ENCODE peak calls at places on chromosomes 11 and 22, in seven cellular contexts. One of them, this sample, is unnamed.

GRCh38 chr11:119782021-119782420 is 53.0 kb upstream of the NECTIN1 start:
- DNase-seq in SK-N-SH: no peak
- DNase-seq in HCT116: no peak
- DNase-seq in H1: no peak
- DNase-seq in K562: peak; percentile 24
- DNase-seq in GM12878: no peak
- DNase-seq in HepG2: no peak
- DNase-seq in this sample: no peak

GRCh38 chr22:30015846-30016245 is 64.4 kb upstream of the HORMAD2 start:
- DNase-seq in HepG2: no peak
- DNase-seq in H1: no peak
- DNase-seq in K562: no peak
- DNase-seq in SK-N-SH: no peak
- DNase-seq in HCT116: no peak
- DNase-seq in GM12878: no peak
- DNase-seq in this sample: no peak

GRCh38 chr11:30012346-30012745 is 4.5 kb downstream of the KCNA4 start:
- DNase-seq in K562: no peak
- DNase-seq in SK-N-SH: no peak
- DNase-seq in HepG2: no peak
- DNase-seq in GM12878: no peak
- DNase-seq in HCT116: no peak
- DNase-seq in H1: no peak
- DNase-seq in this sample: no peak

GRCh38 chr11:130512662-130513061 is 64.2 kb downstream of the ADAMTS15 start:
- DNase-seq in GM12878: no peak
- DNase-seq in H1: peak; percentile 28
- DNase-seq in K562: no peak
- DNase-seq in SK-N-SH: no peak
- DNase-seq in HCT116: no peak
- DNase-seq in HepG2: no peak
- DNase-seq in this sample: no peak

GRCh38 chr11:70281114-70281729 is 10.7 kb downstream of the PPFIA1 start:
- DNase-seq in SK-N-SH: no peak
- DNase-seq in HCT116: no peak
- DNase-seq in GM12878: no peak
- DNase-seq in HepG2: no peak
- DNase-seq in H1: no peak
- DNase-seq in K562: no peak
- DNase-seq in this sample: no peak

GRCh38 chr11:13384837-13385417 is 78.1 kb downstream of the BTBD10 start:
- DNase-seq in SK-N-SH: peak; percentile 39
- DNase-seq in H1: peak; percentile 58
- DNase-seq in HCT116: peak; percentile 23
- DNase-seq in GM12878: peak; percentile 3
- DNase-seq in K562: peak; percentile 30
- DNase-seq in HepG2: peak; percentile 25
- DNase-seq in this sample: peak; percentile 15

GRCh38 chr22:31616315-31616980 is 45.6 kb downstream of the PISD start:
- DNase-seq in GM12878: no peak
- DNase-seq in HepG2: peak; percentile 31
- DNase-seq in HCT116: no peak
- DNase-seq in H1: no peak
- DNase-seq in K562: no peak
- DNase-seq in SK-N-SH: no peak
- DNase-seq in this sample: no peak

GRCh38 chr11:36306888-36307287 is 10.8 kb downstream of the PRR5L start:
- DNase-seq in GM12878: no peak
- DNase-seq in H1: no peak
- DNase-seq in HepG2: peak; percentile 36
- DNase-seq in SK-N-SH: peak; percentile 37
- DNase-seq in K562: no peak
- DNase-seq in HCT116: peak; percentile 27
- DNase-seq in this sample: no peak

GRCh38 chr11:73321342-73322110 is 13.4 kb downstream of the ARHGEF17 start:
- DNase-seq in H1: no peak
- DNase-seq in HCT116: no peak
- DNase-seq in HepG2: no peak
- DNase-seq in K562: no peak
- DNase-seq in SK-N-SH: peak; percentile 89
- DNase-seq in GM12878: no peak
- DNase-seq in this sample: no peak

GRCh38 chr11:124429599-124429998 is 4.9 kb upstream of the OR8B4 start:
- DNase-seq in SK-N-SH: no peak
- DNase-seq in H1: no peak
- DNase-seq in GM12878: no peak
- DNase-seq in HCT116: no peak
- DNase-seq in HepG2: no peak
- DNase-seq in K562: no peak
- DNase-seq in this sample: no peak

GRCh38 chr11:79249341-79249993 is 191.4 kb downstream of the TENM4 start:
- DNase-seq in SK-N-SH: no peak
- DNase-seq in HCT116: no peak
- DNase-seq in GM12878: no peak
- DNase-seq in H1: no peak
- DNase-seq in HepG2: no peak
- DNase-seq in K562: no peak
- DNase-seq in this sample: no peak

GRCh38 chr22:48369789-48370507 is 1457.7 kb downstream of the BRD1 start:
- DNase-seq in H1: peak; percentile 66
- DNase-seq in GM12878: no peak
- DNase-seq in HepG2: peak; percentile 85
- DNase-seq in K562: no peak
- DNase-seq in SK-N-SH: no peak
- DNase-seq in HCT116: no peak
- DNase-seq in this sample: no peak

GRCh38 chr11:106990322-106990721 is 28.0 kb downstream of the GUCY1A2 start:
- DNase-seq in H1: no peak
- DNase-seq in SK-N-SH: no peak
- DNase-seq in K562: no peak
- DNase-seq in GM12878: no peak
- DNase-seq in HCT116: no peak
- DNase-seq in HepG2: no peak
- DNase-seq in this sample: no peak

GRCh38 chr11:117786099-117786870 is 10.7 kb downstream of the DSCAML1 start:
- DNase-seq in HCT116: no peak
- DNase-seq in H1: no peak
- DNase-seq in HepG2: no peak
- DNase-seq in K562: no peak
- DNase-seq in SK-N-SH: no peak
- DNase-seq in GM12878: no peak
- DNase-seq in this sample: no peak

GRCh38 chr22:29524440-29525191 is 28.9 kb downstream of the THOC5 start:
- DNase-seq in GM12878: no peak
- DNase-seq in HepG2: peak; percentile 46
- DNase-seq in HCT116: no peak
- DNase-seq in H1: peak; percentile 56
- DNase-seq in K562: peak; percentile 51
- DNase-seq in SK-N-SH: peak; percentile 29
- DNase-seq in this sample: peak; percentile 10

GRCh38 chr22:22932512-22932941 is 44.9 kb downstream of the IGLL5 start:
- DNase-seq in HepG2: no peak
- DNase-seq in K562: peak; percentile 56
- DNase-seq in H1: no peak
- DNase-seq in HCT116: no peak
- DNase-seq in GM12878: no peak
- DNase-seq in SK-N-SH: no peak
- DNase-seq in this sample: no peak

GRCh38 chr22:35476341-35476740 is 64.3 kb upstream of the RASD2 start:
- DNase-seq in K562: no peak
- DNase-seq in GM12878: no peak
- DNase-seq in HepG2: no peak
- DNase-seq in SK-N-SH: no peak
- DNase-seq in H1: no peak
- DNase-seq in HCT116: no peak
- DNase-seq in this sample: no peak

GRCh38 chr11:128018692-128019091 is 568.7 kb downstream of the ETS1 start:
- DNase-seq in GM12878: no peak
- DNase-seq in HepG2: no peak
- DNase-seq in K562: no peak
- DNase-seq in H1: no peak
- DNase-seq in HCT116: no peak
- DNase-seq in SK-N-SH: no peak
- DNase-seq in this sample: no peak

GRCh38 chr11:843086-843704 is 543 bp downstream of the TSPAN4 start:
- DNase-seq in HepG2: no peak
- DNase-seq in K562: no peak
- DNase-seq in HCT116: no peak
- DNase-seq in H1: no peak
- DNase-seq in GM12878: no peak
- DNase-seq in SK-N-SH: peak; percentile 68
- DNase-seq in this sample: no peak

GRCh38 chr11:842370-843002 is at the start of the genes POLR2L and TSPAN4:
- DNase-seq in H1: peak; percentile 95
- DNase-seq in HCT116: peak; percentile 74
- DNase-seq in SK-N-SH: peak; percentile 97
- DNase-seq in GM12878: no peak
- DNase-seq in K562: peak; percentile 93
- DNase-seq in HepG2: peak; percentile 78
- DNase-seq in this sample: no peak

GRCh38 chr11:844693-845644 is 2.3 kb downstream of the TSPAN4 start:
- DNase-seq in H1: peak; percentile 89
- DNase-seq in K562: peak; percentile 71
- DNase-seq in SK-N-SH: peak; percentile 82
- DNase-seq in GM12878: no peak
- DNase-seq in HepG2: peak; percentile 88
- DNase-seq in HCT116: no peak
- DNase-seq in this sample: no peak

GRCh38 chr11:845872-846271 is 3.2 kb downstream of the TSPAN4 start:
- DNase-seq in HCT116: no peak
- DNase-seq in SK-N-SH: no peak
- DNase-seq in GM12878: no peak
- DNase-seq in K562: no peak
- DNase-seq in H1: no peak
- DNase-seq in HepG2: no peak
- DNase-seq in this sample: no peak

DNA sequence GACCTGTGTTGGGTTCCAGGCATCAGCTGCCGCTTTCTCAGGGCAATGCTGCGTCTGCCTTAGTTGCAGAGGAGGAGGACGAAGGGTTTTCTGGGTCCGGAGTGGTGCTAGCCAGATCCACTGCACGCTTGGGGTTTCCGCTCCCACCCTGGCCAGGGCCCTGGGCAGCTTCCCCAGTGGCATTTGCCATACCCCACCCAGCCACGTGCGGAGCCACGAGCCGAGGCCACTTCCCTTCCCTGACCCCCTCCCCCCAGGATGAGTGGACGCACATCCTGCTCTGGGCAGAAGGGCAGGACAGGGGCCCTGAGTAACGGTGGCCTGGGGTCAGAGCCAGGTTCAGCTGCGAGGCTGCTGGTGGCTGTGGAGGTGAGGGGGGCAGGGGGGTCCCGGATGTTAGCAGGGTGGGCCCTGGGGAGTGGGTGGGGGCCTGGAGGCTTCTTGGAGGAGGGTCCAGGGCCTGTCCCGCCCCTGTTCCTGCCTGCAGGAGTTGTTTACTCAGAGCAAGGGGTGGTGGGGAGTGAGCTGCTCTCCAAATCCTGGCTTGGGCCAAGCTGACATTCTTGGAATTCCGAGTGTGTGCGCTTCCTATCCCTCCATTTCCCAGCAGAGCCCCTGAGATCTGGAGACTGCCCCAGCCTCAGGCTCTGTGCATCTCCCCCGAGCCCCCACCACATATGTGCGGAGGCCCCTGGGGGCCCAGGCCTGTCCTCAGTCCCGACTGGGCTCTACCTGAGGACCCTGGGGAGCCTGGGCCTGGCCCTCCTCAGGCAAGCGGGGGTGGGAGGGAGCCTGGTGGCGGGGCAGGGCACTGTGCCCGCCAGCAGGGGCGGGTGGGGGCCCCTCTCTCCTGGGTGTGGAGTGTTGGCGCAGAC is 1.4 kb downstream of the TSPAN4 start:
- DNase-seq in HCT116: no peak
- DNase-seq in H1: peak; percentile 86
- DNase-seq in GM12878: no peak
- DNase-seq in K562: peak; percentile 57
- DNase-seq in HepG2: peak; percentile 89
- DNase-seq in SK-N-SH: no peak
- DNase-seq in this sample: no peak
- H3K4me3 ChIP-seq in HCT116: peak overlapping the region; percentile 98
- H3K4me3 ChIP-seq in H1: peak overlapping the region; percentile 96
- H3K4me3 ChIP-seq in GM12878: peak overlapping the region; percentile 96
- H3K4me3 ChIP-seq in K562: peak overlapping the region; percentile 98
- H3K4me3 ChIP-seq in HepG2: peak overlapping the region; percentile 98
- H3K4me3 ChIP-seq in SK-N-SH: peak overlapping the region; percentile 100
- H3K4me3 ChIP-seq in this sample: peak overlapping the region; percentile 85

GRCh38 chr11:32827276-32827675 is 2.5 kb upstream of the PRRG4 start:
- DNase-seq in HCT116: no peak
- DNase-seq in GM12878: no peak
- DNase-seq in HepG2: no peak
- DNase-seq in SK-N-SH: no peak
- DNase-seq in H1: no peak
- DNase-seq in K562: no peak
- DNase-seq in this sample: no peak
- TF ChIP-seq SIN3A in HCT116: no peak
- TF ChIP-seq SIN3A in GM12878: no peak
- TF ChIP-seq SIN3A in HepG2: no peak
- TF ChIP-seq SIN3A in SK-N-SH: no peak
- TF ChIP-seq SIN3A in H1: no peak
- TF ChIP-seq SIN3A in K562: no peak
- TF ChIP-seq SIN3A in this sample: no peak

GRCh38 chr11:85682330-85683305 is 3.4 kb downstream of the CCDC89 start:
- DNase-seq in HepG2: no peak
- DNase-seq in HCT116: no peak
- DNase-seq in K562: peak; percentile 40
- DNase-seq in GM12878: no peak
- DNase-seq in SK-N-SH: peak; percentile 81
- DNase-seq in H1: no peak
- DNase-seq in this sample: no peak
- TF ChIP-seq POLR2AphosphoS5 in HepG2: peak; percentile 28
- TF ChIP-seq POLR2AphosphoS5 in HCT116: no peak
- TF ChIP-seq POLR2AphosphoS5 in K562: no peak
- TF ChIP-seq POLR2AphosphoS5 in GM12878: peak; percentile 47
- TF ChIP-seq POLR2AphosphoS5 in SK-N-SH: peak; percentile 67
- TF ChIP-seq POLR2AphosphoS5 in H1: no peak
- TF ChIP-seq POLR2AphosphoS5 in this sample: peak; percentile 85

GRCh38 chr11:1749020-1749758 is 1.2 kb downstream of the IFITM10 start:
- DNase-seq in HCT116: no peak
- DNase-seq in H1: no peak
- DNase-seq in K562: no peak
- DNase-seq in HepG2: no peak
- DNase-seq in SK-N-SH: peak; percentile 85
- DNase-seq in GM12878: no peak
- DNase-seq in this sample: no peak

GRCh38 chr11:1746956-1747752 is 3.2 kb downstream of the IFITM10 start:
- DNase-seq in HepG2: no peak
- DNase-seq in GM12878: no peak
- DNase-seq in HCT116: no peak
- DNase-seq in K562: no peak
- DNase-seq in SK-N-SH: peak; percentile 36
- DNase-seq in H1: no peak
- DNase-seq in this sample: no peak

GRCh38 chr11:1748467-1749019 is 1.9 kb downstream of the IFITM10 start:
- DNase-seq in H1: no peak
- DNase-seq in SK-N-SH: peak; percentile 52
- DNase-seq in GM12878: no peak
- DNase-seq in K562: no peak
- DNase-seq in HCT116: no peak
- DNase-seq in HepG2: no peak
- DNase-seq in this sample: no peak

GRCh38 chr11:1746516-1746931 is 3.9 kb downstream of the IFITM10 start:
- DNase-seq in SK-N-SH: peak; percentile 56
- DNase-seq in K562: no peak
- DNase-seq in HCT116: no peak
- DNase-seq in H1: no peak
- DNase-seq in HepG2: no peak
- DNase-seq in GM12878: no peak
- DNase-seq in this sample: no peak

GRCh38 chr11:1747753-1748466 is 2.5 kb downstream of the IFITM10 start:
- DNase-seq in K562: no peak
- DNase-seq in HepG2: no peak
- DNase-seq in GM12878: no peak
- DNase-seq in SK-N-SH: peak; percentile 59
- DNase-seq in HCT116: no peak
- DNase-seq in H1: no peak
- DNase-seq in this sample: no peak
- H3K4me3 ChIP-seq in K562: no peak overlapping the region
- H3K4me3 ChIP-seq in HepG2: no peak overlapping the region
- H3K4me3 ChIP-seq in GM12878: no peak overlapping the region
- H3K4me3 ChIP-seq in SK-N-SH: no peak overlapping the region
- H3K4me3 ChIP-seq in HCT116: no peak overlapping the region
- H3K4me3 ChIP-seq in H1: peak overlapping the region; percentile 65
- H3K4me3 ChIP-seq in this sample: peak overlapping the region; percentile 51